ENCODE peak calls at places on chromosomes 3 and 15, in eight cellular contexts. Q, A, N, Z, F, P, V and I are unnamed samples. For H3K4me1, the result is how much of the 10 kb centered on the place peaks cover.

GRCh38 chr15:49887604-49888340 is 231.3 kb downstream of the ATP8B4 start:
- DNase-seq in Q (no peak), A (no peak), N (no peak), Z (no peak), F (peak), P (no peak), V (no peak), I (no peak)

GRCh38 chr15:50261979-50262378 is 3.5 kb downstream of the HDC start:
- DNase-seq in Q (no peak), A (peak), N (no peak), Z (no peak), F (no peak), P (peak), V (no peak), I (no peak)

GRCh38 chr15:95492388-95493070 is 838.0 kb upstream of the NR2F2 start:
- DNase-seq in Q (no peak), A (no peak), N (no peak), Z (no peak), F (no peak), P (no peak), V (no peak), I (no peak)

GRCh38 chr3:4748127-4748526 is 231.1 kb upstream of the BHLHE40 start:
- DNase-seq in Q (no peak), A (no peak), N (no peak), Z (no peak), F (no peak), P (no peak), V (no peak), I (no peak)

GRCh38 chr3:193829781-193830180 is 236.8 kb downstream of the OPA1 start:
- DNase-seq in Q (no peak), A (no peak), N (peak), Z (no peak), F (no peak), P (no peak), V (no peak), I (no peak)

GRCh38 chr3:82672966-82673365 is 911.5 kb upstream of the GBE1 start:
- DNase-seq in Q (no peak), A (no peak), N (no peak), Z (no peak), F (no peak), P (no peak), V (no peak), I (no peak)

GRCh38 chr3:41129731-41130130 is 69.6 kb upstream of the CTNNB1 start:
- DNase-seq in Q (no peak), A (no peak), N (no peak), Z (no peak), F (no peak), P (no peak), V (no peak), I (no peak)

GRCh38 chr3:73086071-73086494 is 24.6 kb downstream of the EBLN2 start:
- DNase-seq in Q (peak), A (peak), N (peak), Z (peak), F (peak), P (peak), V (no peak), I (no peak)

GRCh38 chr3:154060606-154061380 is 60.4 kb upstream of the ARHGEF26 start:
- DNase-seq in Q (no peak), A (no peak), N (no peak), Z (no peak), F (no peak), P (peak), V (no peak), I (no peak)

GRCh38 chr3:135987647-135988046 is 22.1 kb downstream of the PPP2R3A start:
- DNase-seq in Q (no peak), A (no peak), N (no peak), Z (no peak), F (no peak), P (no peak), V (no peak), I (no peak)

GRCh38 chr3:143648708-143649107 is 199.6 kb downstream of the SLC9A9 start:
- DNase-seq in Q (no peak), A (peak), N (peak), Z (no peak), F (peak), P (peak), V (no peak), I (no peak)

GRCh38 chr15:76753771-76754170 is 151.4 kb downstream of the SCAPER start:
- DNase-seq in Q (no peak), A (no peak), N (no peak), Z (no peak), F (no peak), P (no peak), V (no peak), I (no peak)

GRCh38 chr3:40718681-40719080 is 193.9 kb downstream of the ZNF621 start:
- DNase-seq in Q (no peak), A (no peak), N (no peak), Z (no peak), F (no peak), P (no peak), V (peak), I (no peak)

GRCh38 chr15:38647683-38648082 is 83.1 kb upstream of the RASGRP1 start:
- DNase-seq in Q (peak), A (no peak), N (peak), Z (peak), F (no peak), P (peak), V (no peak), I (no peak)

DNA sequence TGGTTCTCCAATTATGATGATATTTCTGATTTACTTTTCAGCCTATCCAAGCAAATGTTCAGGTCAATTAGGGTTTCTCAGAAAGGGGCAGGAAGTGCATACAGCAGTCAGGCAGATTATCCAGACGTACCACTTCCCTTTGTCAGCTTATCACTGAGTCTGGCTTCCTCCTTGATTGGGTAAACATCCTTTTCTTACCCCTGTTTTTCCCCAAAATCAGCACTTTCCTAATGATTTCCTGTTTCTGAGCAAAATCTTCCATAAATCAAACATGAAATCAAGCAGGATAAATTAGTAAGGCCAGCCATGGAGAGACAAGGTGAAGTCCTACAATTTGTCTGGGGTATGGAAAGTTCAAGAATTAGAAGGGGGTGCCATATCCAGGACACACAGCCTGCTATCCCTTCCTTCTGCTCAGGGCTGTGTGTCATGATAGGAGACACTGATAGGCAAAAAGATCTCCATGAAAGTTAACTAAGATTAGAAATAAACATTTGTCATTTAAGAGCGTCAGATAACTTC is 29.0 kb downstream of the ADIPOQ start:
- DNase-seq in Q (no peak), A (peak), N (no peak), Z (no peak), F (no peak), P (no peak), V (no peak), I (no peak)
- H3K4me1 ChIP-seq in Q (under half), A (under half), N (under half), Z (under half), F (under half), P (under half), V (under half), I (under half)

DNA sequence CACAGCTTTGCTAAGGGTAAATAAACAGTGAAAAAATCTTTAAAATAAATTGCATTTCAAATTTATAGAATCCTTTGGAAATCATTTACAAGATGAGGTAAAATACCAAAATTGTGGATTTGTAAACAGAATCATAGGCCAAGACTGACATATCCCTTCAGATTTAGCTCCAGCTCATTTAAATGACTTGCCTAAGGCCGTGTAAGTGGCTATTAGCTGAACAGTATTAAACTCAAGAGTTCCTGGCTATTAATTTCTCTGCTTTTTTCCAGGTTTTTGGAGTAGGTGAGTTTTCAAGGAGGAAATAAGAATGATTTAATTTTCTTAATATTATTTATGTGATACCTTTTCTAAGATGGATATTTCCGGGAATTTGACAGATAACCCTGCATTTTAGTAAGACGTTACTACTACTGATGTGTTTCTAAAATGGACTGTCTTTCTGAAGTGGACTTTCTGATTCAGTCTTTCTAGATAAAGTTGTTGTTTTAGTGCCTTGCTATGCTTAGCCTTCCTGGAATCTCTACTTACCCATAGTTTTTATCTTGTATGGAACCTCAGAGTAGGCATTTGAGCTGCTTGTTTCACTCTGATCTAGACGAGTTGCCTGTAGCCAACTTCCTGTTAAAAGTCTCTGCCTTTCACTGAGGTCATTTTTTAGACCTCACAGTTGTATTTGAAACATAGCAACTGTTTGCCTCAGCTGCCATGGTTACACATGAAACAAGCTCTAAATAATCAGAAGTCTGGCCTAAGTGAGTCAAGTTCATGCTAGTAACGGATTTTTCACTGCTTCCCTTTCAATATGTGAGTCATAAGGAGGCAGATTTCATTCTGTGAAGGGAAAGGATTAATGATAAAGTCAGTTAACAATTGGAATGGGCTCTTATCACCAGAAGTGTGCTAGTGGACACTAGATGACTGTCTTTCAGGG is 127.0 kb downstream of the KLHL25 start:
- DNase-seq in Q (peak), A (no peak), N (peak), Z (peak), F (no peak), P (no peak), V (no peak), I (no peak)
- TF ChIP-seq REST in Q (no peak), A (no peak), N (no peak), Z (no peak), F (no peak), P (no peak), V (no peak), I (no peak)

GRCh38 chr3:100265016-100265415 is 4.2 kb downstream of the TBC1D23 start:
- DNase-seq in Q (no peak), A (no peak), N (no peak), Z (no peak), F (no peak), P (no peak), V (no peak), I (no peak)

GRCh38 chr3:100266531-100266930 is 5.7 kb downstream of the TBC1D23 start:
- DNase-seq in Q (no peak), A (no peak), N (no peak), Z (no peak), F (no peak), P (no peak), V (no peak), I (no peak)

GRCh38 chr3:100263583-100263982 is 2.8 kb downstream of the TBC1D23 start:
- DNase-seq in Q (no peak), A (no peak), N (no peak), Z (no peak), F (no peak), P (no peak), V (no peak), I (no peak)

GRCh38 chr3:100261481-100261903 is 700 bp downstream of the TBC1D23 start:
- DNase-seq in Q (no peak), A (no peak), N (no peak), Z (peak), F (no peak), P (no peak), V (no peak), I (no peak)

GRCh38 chr3:100264242-100264641 is 3.5 kb downstream of the TBC1D23 start:
- DNase-seq in Q (no peak), A (no peak), N (no peak), Z (no peak), F (no peak), P (no peak), V (no peak), I (no peak)
- H3K4me1 ChIP-seq in Q (under half), A (under half), N (under half), Z (under half), F (under half), P (under half), V (under half), I (under half)

GRCh38 chr15:35755237-35755802 is 209.4 kb upstream of the DPH6 start:
- DNase-seq in Q (no peak), A (no peak), N (no peak), Z (no peak), F (no peak), P (no peak), V (no peak), I (no peak)

GRCh38 chr15:35751421-35752133 is 205.6 kb upstream of the DPH6 start:
- DNase-seq in Q (peak), A (peak), N (peak), Z (peak), F (peak), P (peak), V (peak), I (peak)

GRCh38 chr15:35756588-35756987 is 210.6 kb upstream of the DPH6 start:
- DNase-seq in Q (no peak), A (no peak), N (no peak), Z (no peak), F (no peak), P (no peak), V (no peak), I (no peak)

GRCh38 chr15:35752134-35752466 is 206.1 kb upstream of the DPH6 start:
- DNase-seq in Q (no peak), A (no peak), N (no peak), Z (no peak), F (no peak), P (peak), V (no peak), I (no peak)

DNA sequence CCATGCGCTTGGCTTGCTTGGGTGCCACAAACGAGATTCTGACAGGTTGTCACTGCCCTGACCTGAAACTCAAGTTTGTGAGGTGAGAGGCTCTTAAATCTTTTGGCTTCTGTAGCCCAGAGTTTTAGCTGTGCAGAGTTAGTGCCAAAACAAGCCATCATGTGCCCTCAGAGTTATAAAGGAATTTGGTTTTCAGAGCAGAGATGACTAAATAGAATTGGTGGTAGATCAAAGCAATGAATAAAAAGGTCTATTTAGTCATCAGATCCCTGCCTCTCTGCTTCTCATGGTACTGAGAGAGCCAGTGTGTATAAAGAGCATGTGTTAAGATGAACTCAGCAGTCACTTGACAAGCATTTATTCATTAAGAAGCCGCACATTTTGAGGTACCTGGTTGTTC is 207.5 kb upstream of the DPH6 start:
- DNase-seq in Q (no peak), A (no peak), N (no peak), Z (no peak), F (no peak), P (no peak), V (no peak), I (no peak)
- TF ChIP-seq REST in Q (no peak), A (no peak), N (no peak), Z (no peak), F (no peak), P (no peak), V (no peak), I (no peak)

GRCh38 chr15:58583171-58583908 is 151.5 kb downstream of the LIPC start:
- DNase-seq in Q (no peak), A (no peak), N (no peak), Z (no peak), F (no peak), P (no peak), V (no peak), I (no peak)

GRCh38 chr15:58584789-58585461 is 153.1 kb downstream of the LIPC start:
- DNase-seq in Q (no peak), A (no peak), N (no peak), Z (no peak), F (no peak), P (no peak), V (no peak), I (no peak)

GRCh38 chr15:58588096-58588495 is 156.3 kb downstream of the LIPC start:
- DNase-seq in Q (no peak), A (no peak), N (no peak), Z (no peak), F (no peak), P (peak), V (no peak), I (no peak)

GRCh38 chr15:58587481-58587880 is 155.7 kb downstream of the LIPC start:
- DNase-seq in Q (no peak), A (no peak), N (no peak), Z (no peak), F (no peak), P (no peak), V (no peak), I (no peak)

DNA sequence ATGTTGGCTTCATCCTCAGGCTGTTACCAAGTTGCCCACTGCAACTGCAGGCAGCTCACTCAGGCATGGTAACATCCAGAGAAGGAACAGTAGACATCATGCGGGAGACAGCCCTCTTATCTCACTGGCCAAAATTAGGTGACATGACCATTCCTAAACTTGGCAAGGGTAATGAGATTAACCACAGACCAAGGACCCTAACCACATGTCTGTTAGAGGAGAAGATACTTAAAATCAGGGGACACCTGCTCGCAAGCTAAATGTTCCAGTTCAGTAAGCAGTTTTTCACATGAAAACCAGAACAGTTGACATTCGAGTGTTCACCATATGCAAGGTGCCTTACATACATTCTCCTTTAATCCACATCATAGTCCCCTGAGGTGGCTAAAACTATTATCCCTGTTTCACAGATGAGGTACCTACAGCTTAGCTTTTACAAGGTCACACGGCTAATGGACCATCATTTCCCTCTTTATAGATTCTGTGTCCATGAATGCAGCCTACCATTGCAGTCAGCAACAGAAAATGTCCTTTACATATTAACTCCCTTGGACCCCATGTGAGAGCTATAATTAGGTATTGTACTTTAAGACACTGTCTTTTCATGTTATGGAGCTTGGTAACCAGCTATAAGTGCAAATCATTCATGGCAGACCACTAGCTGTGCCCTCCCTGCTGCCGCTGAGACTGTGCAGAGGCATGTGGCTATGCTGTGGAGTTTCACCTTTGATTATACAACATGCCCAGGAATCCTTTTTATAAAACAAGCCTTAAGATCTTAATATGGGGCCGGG is 154.1 kb downstream of the LIPC start:
- DNase-seq in Q (no peak), A (no peak), N (no peak), Z (no peak), F (no peak), P (no peak), V (peak), I (no peak)
- H3K4me1 ChIP-seq in Q (under half), A (under half), N (under half), Z (under half), F (under half), P (under half), V (under half), I (under half)

DNA sequence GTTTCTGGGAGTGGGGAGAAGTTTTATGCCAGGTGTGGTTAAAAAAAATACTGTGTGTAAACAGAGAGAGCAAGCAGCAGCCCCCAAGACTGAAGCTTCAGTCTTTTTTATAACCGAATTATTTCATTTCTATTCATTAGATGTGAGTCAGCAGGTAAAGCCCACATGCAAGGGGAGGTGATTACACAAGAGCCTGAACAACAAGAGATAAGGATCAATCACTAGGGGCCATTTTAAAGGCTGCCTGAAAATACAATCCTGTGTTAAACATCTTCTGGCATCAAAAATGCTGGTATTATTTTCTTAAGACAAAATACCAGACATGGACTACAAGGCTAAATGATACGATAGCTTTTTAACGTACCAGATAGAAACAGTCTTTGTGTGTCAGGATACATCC is 217.3 kb downstream of the SUCLG2 start:
- DNase-seq in Q (no peak), A (no peak), N (no peak), Z (peak), F (peak), P (no peak), V (no peak), I (no peak)
- TF ChIP-seq REST in Q (no peak), A (no peak), N (no peak), Z (no peak), F (no peak), P (no peak), V (no peak), I (no peak)

GRCh38 chr3:80275120-80275519 is 507.3 kb upstream of the ROBO1 start:
- DNase-seq in Q (no peak), A (no peak), N (no peak), Z (no peak), F (no peak), P (no peak), V (no peak), I (no peak)
- H3K4me1 ChIP-seq in Q (under half), A (under half), N (under half), Z (under half), F (under half), P (under half), V (under half), I (under half)

GRCh38 chr3:58340594-58341244 is 8.0 kb downstream of the PXK start:
- DNase-seq in Q (no peak), A (no peak), N (no peak), Z (no peak), F (no peak), P (no peak), V (no peak), I (no peak)

GRCh38 chr3:58345457-58345856 is 12.8 kb downstream of the PXK start:
- DNase-seq in Q (no peak), A (no peak), N (no peak), Z (no peak), F (no peak), P (no peak), V (no peak), I (no peak)

GRCh38 chr3:58337190-58337589 is 4.5 kb downstream of the PXK start:
- DNase-seq in Q (no peak), A (no peak), N (no peak), Z (no peak), F (no peak), P (no peak), V (no peak), I (no peak)

GRCh38 chr3:58342676-58343075 is 10.0 kb downstream of the PXK start:
- DNase-seq in Q (no peak), A (no peak), N (no peak), Z (no peak), F (no peak), P (no peak), V (no peak), I (no peak)

DNA sequence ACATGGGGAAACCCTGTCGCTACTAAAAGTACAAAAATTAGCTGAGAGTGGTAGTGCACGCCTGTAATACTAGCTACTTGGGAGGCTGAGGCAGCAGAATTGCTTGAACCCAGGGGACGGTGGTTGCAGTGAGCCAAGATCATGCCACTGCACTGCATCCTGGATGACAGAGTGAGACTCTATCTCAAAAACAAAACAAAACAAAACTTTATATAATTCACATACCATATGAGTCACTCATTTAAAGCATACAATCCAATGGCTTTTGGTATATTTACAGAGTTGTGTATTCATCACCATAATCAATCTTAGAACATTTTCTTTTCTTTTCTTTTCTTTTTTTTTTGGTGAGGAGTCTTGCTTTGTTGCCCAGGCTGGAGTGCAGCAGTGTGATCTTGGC is 8.7 kb downstream of the PXK start:
- DNase-seq in Q (no peak), A (no peak), N (no peak), Z (no peak), F (no peak), P (no peak), V (no peak), I (no peak)
- TF ChIP-seq REST in Q (no peak), A (no peak), N (no peak), Z (no peak), F (no peak), P (no peak), V (no peak), I (no peak)